ENCODE peak calls at places on chromosomes 5 and 9, in ten cellular contexts. J, M, E, V, K, R, C, P, D and N are unnamed samples.

GRCh38 chr5:90161399-90161798 is 248.2 kb downstream of the CETN3 start:
- DNase-seq in J (no peak), M (no peak), E (no peak), V (peak), K (no peak), R (peak), C (peak), P (peak), D (peak), N (peak)

GRCh38 chr9:121277518-121278275 is 9.7 kb downstream of the GSN start:
- DNase-seq in J (no peak), M (peak), E (no peak), V (peak), K (no peak), R (no peak), C (no peak), P (no peak), D (no peak), N (no peak)

GRCh38 chr5:133910596-133910995 is 57.8 kb downstream of the C5orf15 start:
- DNase-seq in J (no peak), M (no peak), E (no peak), V (no peak), K (no peak), R (no peak), C (no peak), P (no peak), D (peak), N (no peak)

GRCh38 chr9:512555-513272 is 298.0 kb downstream of the DOCK8 start:
- DNase-seq in J (peak), M (no peak), E (no peak), V (no peak), K (no peak), R (no peak), C (no peak), P (no peak), D (no peak), N (no peak)

GRCh38 chr5:80389575-80389974 is 18.3 kb upstream of the ZFYVE16 start:
- DNase-seq in J (no peak), M (no peak), E (peak), V (no peak), K (no peak), R (no peak), C (no peak), P (no peak), D (peak), N (no peak)

GRCh38 chr9:128218518-128219389 is 15.6 kb downstream of the DNM1 start:
- DNase-seq in J (peak), M (no peak), E (peak), V (peak), K (peak), R (peak), C (peak), P (peak), D (peak), N (peak)

GRCh38 chr5:90915393-90915792 is 356.8 kb downstream of the ADGRV1 start:
- DNase-seq in J (no peak), M (no peak), E (no peak), V (no peak), K (no peak), R (no peak), C (no peak), P (no peak), D (no peak), N (no peak)

GRCh38 chr9:17031546-17031945 is 103.3 kb upstream of the CNTLN start:
- DNase-seq in J (no peak), M (no peak), E (no peak), V (no peak), K (no peak), R (no peak), C (no peak), P (no peak), D (no peak), N (no peak)

GRCh38 chr9:69168709-69169217 is 5.3 kb upstream of the TJP2 start:
- DNase-seq in J (no peak), M (no peak), E (no peak), V (no peak), K (no peak), R (no peak), C (no peak), P (no peak), D (no peak), N (no peak)

GRCh38 chr5:122403965-122404364 is 91.9 kb downstream of the SNCAIP start:
- DNase-seq in J (no peak), M (no peak), E (no peak), V (no peak), K (no peak), R (no peak), C (no peak), P (no peak), D (no peak), N (no peak)

GRCh38 chr5:90707698-90708097 is 149.1 kb downstream of the ADGRV1 start:
- DNase-seq in J (no peak), M (no peak), E (no peak), V (no peak), K (no peak), R (no peak), C (no peak), P (no peak), D (no peak), N (no peak)

GRCh38 chr5:1748845-1749244 is 50.8 kb downstream of the MRPL36 start:
- DNase-seq in J (no peak), M (no peak), E (peak), V (no peak), K (no peak), R (no peak), C (no peak), P (no peak), D (no peak), N (no peak)

GRCh38 chr5:65774346-65774745 is 52.3 kb downstream of the NLN start:
- DNase-seq in J (no peak), M (peak), E (no peak), V (peak), K (no peak), R (no peak), C (peak), P (no peak), D (no peak), N (peak)

GRCh38 chr5:55303238-55303690 is 4.2 kb downstream of the DHX29 start:
- DNase-seq in J (no peak), M (peak), E (no peak), V (peak), K (no peak), R (no peak), C (peak), P (no peak), D (no peak), N (no peak)

GRCh38 chr9:110807956-110808598 is 139.5 kb downstream of the MUSK start:
- DNase-seq in J (no peak), M (no peak), E (no peak), V (peak), K (no peak), R (no peak), C (no peak), P (no peak), D (no peak), N (no peak)

GRCh38 chr5:157855404-157855994 is 3.4 kb downstream of the CLINT1 start:
- DNase-seq in J (peak), M (peak), E (no peak), V (peak), K (peak), R (peak), C (peak), P (peak), D (peak), N (peak)

GRCh38 chr5:106376522-106376921 is 1294.2 kb downstream of the EFNA5 start:
- DNase-seq in J (no peak), M (no peak), E (no peak), V (peak), K (no peak), R (no peak), C (peak), P (no peak), D (no peak), N (no peak)

GRCh38 chr5:132425009-132425937 is 55.8 kb downstream of the SLC22A5 start:
- DNase-seq in J (no peak), M (peak), E (no peak), V (peak), K (no peak), R (no peak), C (peak), P (no peak), D (no peak), N (peak)